ENCODE peak calls at places on chromosomes 13 and 19, in eight cellular contexts. One of them, this sample, is unnamed.

GRCh38 chr19:971795-972194 is 12.3 kb upstream of the WDR18 start:
- DNase-seq in neural progenitor cell: no peak
- DNase-seq in H1: no peak
- DNase-seq in astrocyte: no peak
- DNase-seq in MM.1S: no peak
- DNase-seq in fibroblast of lung: no peak
- DNase-seq in endothelial cell of umbilical vein: no peak
- DNase-seq in PC-3: no peak
- DNase-seq in this sample: no peak

GRCh38 chr19:37716140-37716539 is 3.4 kb downstream of the ZNF607 start:
- DNase-seq in PC-3: no peak
- DNase-seq in endothelial cell of umbilical vein: no peak
- DNase-seq in MM.1S: no peak
- DNase-seq in neural progenitor cell: no peak
- DNase-seq in fibroblast of lung: no peak
- DNase-seq in H1: no peak
- DNase-seq in astrocyte: no peak
- DNase-seq in this sample: no peak

GRCh38 chr19:13866463-13867046 is 10.4 kb upstream of the NANOS3 start:
- DNase-seq in H1: no peak
- DNase-seq in PC-3: no peak
- DNase-seq in fibroblast of lung: no peak
- DNase-seq in astrocyte: no peak
- DNase-seq in endothelial cell of umbilical vein: no peak
- DNase-seq in neural progenitor cell: no peak
- DNase-seq in MM.1S: no peak
- DNase-seq in this sample: no peak

GRCh38 chr13:40394304-40394983 is 272.0 kb downstream of the FOXO1 start:
- DNase-seq in neural progenitor cell: no peak
- DNase-seq in PC-3: peak
- DNase-seq in endothelial cell of umbilical vein: peak
- DNase-seq in H1: no peak
- DNase-seq in fibroblast of lung: peak
- DNase-seq in MM.1S: no peak
- DNase-seq in astrocyte: no peak
- DNase-seq in this sample: no peak

GRCh38 chr19:34224996-34225658 is 29.2 kb upstream of the GARRE1 start:
- DNase-seq in endothelial cell of umbilical vein: no peak
- DNase-seq in astrocyte: peak
- DNase-seq in MM.1S: no peak
- DNase-seq in H1: no peak
- DNase-seq in fibroblast of lung: peak
- DNase-seq in neural progenitor cell: no peak
- DNase-seq in PC-3: peak
- DNase-seq in this sample: no peak

GRCh38 chr19:17847538-17848366 is at the start of gene JAK3:
- DNase-seq in MM.1S: peak
- DNase-seq in endothelial cell of umbilical vein: peak
- DNase-seq in neural progenitor cell: peak
- DNase-seq in H1: peak
- DNase-seq in fibroblast of lung: peak
- DNase-seq in astrocyte: no peak
- DNase-seq in PC-3: no peak
- DNase-seq in this sample: no peak

GRCh38 chr13:98796798-98797197 is 44.3 kb upstream of the SLC15A1 start:
- DNase-seq in H1: peak
- DNase-seq in neural progenitor cell: no peak
- DNase-seq in fibroblast of lung: no peak
- DNase-seq in endothelial cell of umbilical vein: no peak
- DNase-seq in MM.1S: no peak
- DNase-seq in astrocyte: no peak
- DNase-seq in PC-3: no peak
- DNase-seq in this sample: no peak

GRCh38 chr19:51020988-51021651 is 1.6 kb upstream of the KLK10 start:
- DNase-seq in endothelial cell of umbilical vein: peak
- DNase-seq in PC-3: peak
- DNase-seq in neural progenitor cell: peak
- DNase-seq in MM.1S: peak
- DNase-seq in H1: no peak
- DNase-seq in fibroblast of lung: peak
- DNase-seq in astrocyte: peak
- DNase-seq in this sample: no peak

GRCh38 chr13:25630327-25630726 is 258.6 kb downstream of the ATP8A2 start:
- DNase-seq in astrocyte: no peak
- DNase-seq in PC-3: no peak
- DNase-seq in MM.1S: no peak
- DNase-seq in fibroblast of lung: no peak
- DNase-seq in H1: no peak
- DNase-seq in endothelial cell of umbilical vein: no peak
- DNase-seq in neural progenitor cell: peak
- DNase-seq in this sample: peak

GRCh38 chr13:96817336-96817941 is 176.8 kb downstream of the OXGR1 start:
- DNase-seq in astrocyte: no peak
- DNase-seq in PC-3: peak
- DNase-seq in neural progenitor cell: peak
- DNase-seq in fibroblast of lung: peak
- DNase-seq in endothelial cell of umbilical vein: peak
- DNase-seq in H1: no peak
- DNase-seq in MM.1S: peak
- DNase-seq in this sample: no peak

GRCh38 chr13:84570831-84571230 is 688.6 kb upstream of the SLITRK1 start:
- DNase-seq in fibroblast of lung: peak
- DNase-seq in astrocyte: peak
- DNase-seq in neural progenitor cell: no peak
- DNase-seq in MM.1S: no peak
- DNase-seq in endothelial cell of umbilical vein: no peak
- DNase-seq in PC-3: no peak
- DNase-seq in H1: no peak
- DNase-seq in this sample: no peak

GRCh38 chr13:92407858-92408257 is 818.7 kb upstream of the GPC6 start:
- DNase-seq in MM.1S: no peak
- DNase-seq in fibroblast of lung: no peak
- DNase-seq in endothelial cell of umbilical vein: no peak
- DNase-seq in neural progenitor cell: peak
- DNase-seq in PC-3: no peak
- DNase-seq in astrocyte: no peak
- DNase-seq in H1: no peak
- DNase-seq in this sample: no peak

GRCh38 chr13:39510296-39510695 is 92.7 kb downstream of the LHFPL6 start:
- DNase-seq in H1: no peak
- DNase-seq in MM.1S: peak
- DNase-seq in endothelial cell of umbilical vein: no peak
- DNase-seq in fibroblast of lung: no peak
- DNase-seq in PC-3: no peak
- DNase-seq in astrocyte: no peak
- DNase-seq in neural progenitor cell: no peak
- DNase-seq in this sample: no peak

GRCh38 chr13:102812616-102813287 is 13.8 kb downstream of the BIVM start:
- DNase-seq in neural progenitor cell: peak
- DNase-seq in fibroblast of lung: peak
- DNase-seq in MM.1S: no peak
- DNase-seq in endothelial cell of umbilical vein: no peak
- DNase-seq in H1: no peak
- DNase-seq in PC-3: no peak
- DNase-seq in astrocyte: peak
- DNase-seq in this sample: no peak

GRCh38 chr19:6048348-6048747 is 62.0 kb downstream of the RFX2 start:
- DNase-seq in astrocyte: no peak
- DNase-seq in endothelial cell of umbilical vein: no peak
- DNase-seq in MM.1S: no peak
- DNase-seq in fibroblast of lung: no peak
- DNase-seq in neural progenitor cell: no peak
- DNase-seq in PC-3: no peak
- DNase-seq in H1: no peak
- DNase-seq in this sample: no peak

GRCh38 chr19:6045108-6045507 is 65.2 kb downstream of the RFX2 start:
- DNase-seq in H1: no peak
- DNase-seq in MM.1S: no peak
- DNase-seq in PC-3: no peak
- DNase-seq in astrocyte: no peak
- DNase-seq in neural progenitor cell: no peak
- DNase-seq in endothelial cell of umbilical vein: no peak
- DNase-seq in fibroblast of lung: no peak
- DNase-seq in this sample: no peak

GRCh38 chr19:6048808-6049405 is 61.4 kb downstream of the RFX2 start:
- DNase-seq in neural progenitor cell: peak
- DNase-seq in H1: peak
- DNase-seq in fibroblast of lung: peak
- DNase-seq in MM.1S: peak
- DNase-seq in endothelial cell of umbilical vein: peak
- DNase-seq in PC-3: peak
- DNase-seq in astrocyte: no peak
- DNase-seq in this sample: peak

GRCh38 chr19:6047256-6047655 is 63.0 kb downstream of the RFX2 start:
- DNase-seq in MM.1S: no peak
- DNase-seq in endothelial cell of umbilical vein: no peak
- DNase-seq in fibroblast of lung: no peak
- DNase-seq in astrocyte: no peak
- DNase-seq in neural progenitor cell: no peak
- DNase-seq in PC-3: no peak
- DNase-seq in H1: no peak
- DNase-seq in this sample: no peak

GRCh38 chr19:6047741-6048231 is 62.5 kb downstream of the RFX2 start:
- DNase-seq in H1: peak
- DNase-seq in neural progenitor cell: peak
- DNase-seq in MM.1S: peak
- DNase-seq in astrocyte: no peak
- DNase-seq in fibroblast of lung: peak
- DNase-seq in endothelial cell of umbilical vein: peak
- DNase-seq in PC-3: peak
- DNase-seq in this sample: no peak
- H3K9ac ChIP-seq in H1: no peak
- H3K9ac ChIP-seq in neural progenitor cell: no peak
- H3K9ac ChIP-seq in MM.1S: no peak
- H3K9ac ChIP-seq in astrocyte: no peak
- H3K9ac ChIP-seq in fibroblast of lung: no peak
- H3K9ac ChIP-seq in endothelial cell of umbilical vein: no peak
- H3K9ac ChIP-seq in PC-3: no peak
- H3K9ac ChIP-seq in this sample: no peak

GRCh38 chr19:53907193-53907581 is 1.9 kb upstream of the CACNG7 start:
- DNase-seq in endothelial cell of umbilical vein: no peak
- DNase-seq in fibroblast of lung: no peak
- DNase-seq in PC-3: no peak
- DNase-seq in neural progenitor cell: no peak
- DNase-seq in astrocyte: no peak
- DNase-seq in H1: no peak
- DNase-seq in MM.1S: no peak
- DNase-seq in this sample: no peak
- TF ChIP-seq EZH2 in endothelial cell of umbilical vein: no peak
- TF ChIP-seq EZH2 in fibroblast of lung: no peak
- TF ChIP-seq EZH2 in PC-3: no peak
- TF ChIP-seq EZH2 in neural progenitor cell: no peak
- TF ChIP-seq EZH2 in astrocyte: no peak
- TF ChIP-seq EZH2 in H1: no peak
- TF ChIP-seq EZH2 in MM.1S: no peak
- TF ChIP-seq EZH2 in this sample: no peak

DNA sequence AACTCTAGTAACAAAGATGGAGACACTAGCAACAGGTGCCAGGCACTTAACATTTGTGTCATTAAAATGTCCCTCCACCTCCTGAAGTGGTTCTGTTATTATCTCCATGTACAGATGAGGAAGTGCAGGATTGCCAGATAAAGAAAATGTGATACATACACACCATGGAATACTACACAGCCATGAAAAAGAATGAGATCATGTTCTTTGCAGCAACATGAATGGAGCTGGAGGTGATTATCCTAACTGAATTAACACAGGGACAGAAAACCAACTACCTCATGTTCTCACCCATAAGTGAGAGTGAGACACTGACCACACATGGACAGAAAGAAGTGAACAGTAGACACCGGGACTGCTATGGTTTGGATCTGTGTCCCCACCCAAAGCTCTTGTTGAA is 60.5 kb downstream of the ZNF557 start:
- DNase-seq in MM.1S: no peak
- DNase-seq in fibroblast of lung: no peak
- DNase-seq in H1: no peak
- DNase-seq in endothelial cell of umbilical vein: no peak
- DNase-seq in astrocyte: no peak
- DNase-seq in neural progenitor cell: no peak
- DNase-seq in PC-3: no peak
- DNase-seq in this sample: no peak
- H3K9ac ChIP-seq in MM.1S: no peak
- H3K9ac ChIP-seq in fibroblast of lung: no peak
- H3K9ac ChIP-seq in H1: no peak
- H3K9ac ChIP-seq in endothelial cell of umbilical vein: no peak
- H3K9ac ChIP-seq in astrocyte: no peak
- H3K9ac ChIP-seq in neural progenitor cell: no peak
- H3K9ac ChIP-seq in PC-3: no peak
- H3K9ac ChIP-seq in this sample: no peak

GRCh38 chr19:42323852-42324654 is 1.4 kb upstream of the MEGF8 start:
- DNase-seq in MM.1S: no peak
- DNase-seq in H1: peak
- DNase-seq in fibroblast of lung: no peak
- DNase-seq in endothelial cell of umbilical vein: no peak
- DNase-seq in astrocyte: no peak
- DNase-seq in neural progenitor cell: peak
- DNase-seq in PC-3: no peak
- DNase-seq in this sample: no peak

GRCh38 chr19:42325308-42325895 is at the start of gene MEGF8:
- DNase-seq in neural progenitor cell: peak
- DNase-seq in MM.1S: peak
- DNase-seq in fibroblast of lung: peak
- DNase-seq in PC-3: peak
- DNase-seq in astrocyte: peak
- DNase-seq in endothelial cell of umbilical vein: peak
- DNase-seq in H1: peak
- DNase-seq in this sample: peak

GRCh38 chr19:42325896-42326771 is 699 bp downstream of the MEGF8 start:
- DNase-seq in H1: no peak
- DNase-seq in PC-3: no peak
- DNase-seq in neural progenitor cell: no peak
- DNase-seq in MM.1S: peak
- DNase-seq in fibroblast of lung: no peak
- DNase-seq in astrocyte: no peak
- DNase-seq in endothelial cell of umbilical vein: no peak
- DNase-seq in this sample: no peak

GRCh38 chr19:42323473-42323851 is 2.0 kb upstream of the MEGF8 start:
- DNase-seq in endothelial cell of umbilical vein: no peak
- DNase-seq in PC-3: no peak
- DNase-seq in MM.1S: no peak
- DNase-seq in H1: peak
- DNase-seq in astrocyte: no peak
- DNase-seq in fibroblast of lung: no peak
- DNase-seq in neural progenitor cell: peak
- DNase-seq in this sample: no peak

DNA sequence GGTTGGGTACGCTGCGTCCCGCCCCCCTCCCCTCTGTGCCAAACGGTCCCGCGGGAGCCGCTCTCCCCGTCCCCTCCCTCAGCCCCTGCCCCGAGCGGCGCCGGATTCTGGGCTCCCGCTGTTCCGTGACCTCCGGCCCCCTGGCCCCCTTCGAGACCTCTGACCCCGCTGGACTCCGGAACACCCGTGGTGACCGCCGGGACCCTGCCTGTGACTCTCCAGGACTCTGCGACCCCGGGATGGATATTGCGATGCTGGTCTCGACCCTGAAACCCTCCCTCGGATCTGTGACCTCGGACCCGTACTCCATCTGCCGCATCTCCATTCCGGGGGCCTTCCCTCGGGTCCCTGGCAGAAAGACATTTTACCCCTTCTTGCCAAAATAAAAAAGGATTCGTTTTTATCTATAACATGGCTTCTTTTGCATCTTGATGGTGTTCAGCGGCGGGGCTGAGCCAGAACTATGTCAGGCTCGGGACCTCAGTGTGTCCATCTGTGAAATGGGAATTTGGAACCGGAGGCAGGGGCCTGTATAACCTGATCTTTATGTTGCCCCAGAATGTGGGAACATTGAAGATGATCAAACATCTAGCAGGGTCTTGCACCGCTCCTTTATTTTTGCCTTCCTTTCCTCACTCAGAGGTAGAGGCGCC is 654 bp upstream of the MEGF8 start:
- DNase-seq in astrocyte: no peak
- DNase-seq in H1: peak
- DNase-seq in fibroblast of lung: no peak
- DNase-seq in endothelial cell of umbilical vein: no peak
- DNase-seq in MM.1S: no peak
- DNase-seq in PC-3: no peak
- DNase-seq in neural progenitor cell: peak
- DNase-seq in this sample: no peak
- TF ChIP-seq EZH2 in astrocyte: peak
- TF ChIP-seq EZH2 in H1: no peak
- TF ChIP-seq EZH2 in fibroblast of lung: no peak
- TF ChIP-seq EZH2 in endothelial cell of umbilical vein: peak
- TF ChIP-seq EZH2 in MM.1S: no peak
- TF ChIP-seq EZH2 in PC-3: no peak
- TF ChIP-seq EZH2 in neural progenitor cell: peak
- TF ChIP-seq EZH2 in this sample: no peak